ENCODE peak calls at places on chromosomes 4 and X, in nine cellular contexts. W is omental fat pad; V is IMR-90; Q is CD8-positive, alpha-beta T cell; I is RKO; A is HT-29; O is stimulated activated CD4-positive, alpha-beta T cell treated with anti-CD3 and anti-CD28 coated beads, Interleukin-2, amount 100 ng/mL, for 4 hours; H is MCF 10A; R is activated CD4-positive, alpha-beta T cell treated with anti-CD3 and anti-CD28 coated beads, Interleukin-2, amount 50 U/mL, for 24 hours. N is an unnamed sample.

GRCh38 chrX:38803286-38803608 is 2.0 kb downstream of the MID1IP1 start:
- DNase-seq in W (no peak), Q (no peak), R (no peak), H (no peak), V (no peak), I (no peak), O (no peak), A (peak; percentile 48), N (no peak)

GRCh38 chr4:102717448-102718092 is 43.2 kb downstream of the MANBA start:
- DNase-seq in O (no peak), I (peak; percentile 5), W (no peak), Q (no peak), V (no peak), R (no peak), A (peak; percentile 39), H (peak; percentile 60), N (peak; percentile 65)

GRCh38 chrX:68186552-68187262 is 246.6 kb downstream of the OPHN1 start:
- DNase-seq in O (no peak), R (no peak), A (peak; percentile 20), I (peak; percentile 33), W (no peak), Q (no peak), H (no peak), V (peak; percentile 47), N (peak; percentile 54)

GRCh38 chr4:1318488-1319213 is 28.4 kb upstream of the UVSSA start:
- DNase-seq in A (no peak), R (no peak), I (no peak), O (no peak), W (no peak), H (no peak), V (no peak), Q (peak; percentile 20), N (no peak)

GRCh38 chrX:1138476-1138875 is 74.0 kb downstream of the CRLF2 start:
- DNase-seq in Q (no peak), H (no peak), A (no peak), I (no peak), V (no peak), W (no peak), R (no peak), O (no peak), N (no peak)

GRCh38 chrX:9878141-9878875 is 88.8 kb upstream of the CLDN34 start:
- DNase-seq in V (peak; percentile 65), Q (no peak), O (no peak), W (no peak), R (no peak), A (no peak), H (no peak), I (no peak), N (no peak)

GRCh38 chr4:158322119-158322518 is 111.8 kb downstream of the TMEM144 start:
- DNase-seq in W (no peak), I (no peak), V (no peak), R (no peak), Q (no peak), H (no peak), O (no peak), A (peak; percentile 3), N (no peak)

GRCh38 chr4:113317523-113317922 is 268.1 kb downstream of the ANK2 start:
- DNase-seq in O (no peak), H (no peak), W (no peak), R (no peak), I (no peak), Q (no peak), V (no peak), A (no peak), N (no peak)

GRCh38 chr4:119286377-119287002 is 35.4 kb downstream of the FABP2 start:
- DNase-seq in A (peak; percentile 77), O (no peak), R (no peak), W (no peak), Q (no peak), V (peak; percentile 83), H (peak; percentile 64), I (peak; percentile 76), N (peak; percentile 34)

GRCh38 chr4:24511371-24512063 is 72.8 kb downstream of the DHX15 start:
- DNase-seq in V (peak; percentile 89), W (no peak), Q (no peak), A (no peak), R (no peak), H (no peak), I (no peak), O (no peak), N (no peak)

GRCh38 chr4:112266823-112267222 is 18.9 kb downstream of the TIFA start:
- DNase-seq in W (no peak), O (no peak), H (peak; percentile 33), I (peak; percentile 55), Q (no peak), A (peak; percentile 50), V (peak; percentile 52), R (no peak), N (peak; percentile 14)

GRCh38 chr4:182245041-182245440 is 1.8 kb downstream of the TENM3 start:
- DNase-seq in R (no peak), W (no peak), I (no peak), O (no peak), Q (no peak), V (no peak), H (no peak), A (no peak), N (no peak)